ENCODE peak calls at places on chromosomes 12 and 14, in seven cellular contexts. One of them, this sample, is unnamed.

GRCh38 chr14:69670093-69670492 is 58.7 kb downstream of the SUSD6 start:
- DNase-seq in upper lobe of right lung: no peak
- DNase-seq in cardiac septum: no peak
- DNase-seq in choroid plexus epithelial cell: no peak
- DNase-seq in activated CD4-positive, alpha-beta T cell treated with anti-CD3 and anti-CD28 coated beads for 48 hours: no peak
- DNase-seq in GM23338: no peak
- DNase-seq in lower leg skin: peak
- DNase-seq in this sample: no peak

GRCh38 chr14:101810897-101811620 is 49.5 kb downstream of the PPP2R5C start:
- DNase-seq in upper lobe of right lung: no peak
- DNase-seq in cardiac septum: no peak
- DNase-seq in choroid plexus epithelial cell: peak
- DNase-seq in activated CD4-positive, alpha-beta T cell treated with anti-CD3 and anti-CD28 coated beads for 48 hours: no peak
- DNase-seq in GM23338: no peak
- DNase-seq in lower leg skin: no peak
- DNase-seq in this sample: no peak

GRCh38 chr12:62562892-62563291 is 96.3 kb downstream of the MON2 start:
- DNase-seq in upper lobe of right lung: no peak
- DNase-seq in cardiac septum: no peak
- DNase-seq in choroid plexus epithelial cell: peak
- DNase-seq in activated CD4-positive, alpha-beta T cell treated with anti-CD3 and anti-CD28 coated beads for 48 hours: no peak
- DNase-seq in GM23338: no peak
- DNase-seq in lower leg skin: no peak
- DNase-seq in this sample: no peak

GRCh38 chr12:118773956-118774723 is 207.2 kb upstream of the SRRM4 start:
- DNase-seq in upper lobe of right lung: no peak
- DNase-seq in cardiac septum: no peak
- DNase-seq in choroid plexus epithelial cell: no peak
- DNase-seq in activated CD4-positive, alpha-beta T cell treated with anti-CD3 and anti-CD28 coated beads for 48 hours: no peak
- DNase-seq in GM23338: peak
- DNase-seq in lower leg skin: no peak
- DNase-seq in this sample: peak

GRCh38 chr12:62934799-62935674 is at the start of gene PPM1H:
- DNase-seq in upper lobe of right lung: peak
- DNase-seq in cardiac septum: peak
- DNase-seq in choroid plexus epithelial cell: peak
- DNase-seq in activated CD4-positive, alpha-beta T cell treated with anti-CD3 and anti-CD28 coated beads for 48 hours: peak
- DNase-seq in GM23338: peak
- DNase-seq in lower leg skin: peak
- DNase-seq in this sample: peak

GRCh38 chr14:37056473-37056872 is 115.9 kb downstream of the SLC25A21 start:
- DNase-seq in upper lobe of right lung: no peak
- DNase-seq in cardiac septum: no peak
- DNase-seq in choroid plexus epithelial cell: peak
- DNase-seq in activated CD4-positive, alpha-beta T cell treated with anti-CD3 and anti-CD28 coated beads for 48 hours: no peak
- DNase-seq in GM23338: peak
- DNase-seq in lower leg skin: no peak
- DNase-seq in this sample: no peak

GRCh38 chr12:66697404-66697803 is 18.5 kb upstream of the GRIP1 start:
- DNase-seq in upper lobe of right lung: no peak
- DNase-seq in cardiac septum: no peak
- DNase-seq in choroid plexus epithelial cell: no peak
- DNase-seq in activated CD4-positive, alpha-beta T cell treated with anti-CD3 and anti-CD28 coated beads for 48 hours: no peak
- DNase-seq in GM23338: no peak
- DNase-seq in lower leg skin: no peak
- DNase-seq in this sample: no peak

GRCh38 chr12:13135336-13136178 is 32.1 kb upstream of the GSG1 start:
- DNase-seq in upper lobe of right lung: peak
- DNase-seq in cardiac septum: no peak
- DNase-seq in choroid plexus epithelial cell: peak
- DNase-seq in activated CD4-positive, alpha-beta T cell treated with anti-CD3 and anti-CD28 coated beads for 48 hours: no peak
- DNase-seq in GM23338: peak
- DNase-seq in lower leg skin: peak
- DNase-seq in this sample: peak

This sample was measured in nucleus accumbens.